ENCODE peak calls at places on chromosomes 1 and 21, in ten cellular contexts. Y, I, R, C, P, F, S, E, B and L are unnamed samples.

GRCh38 chr1:151511636-151512215 is 539 bp downstream of the CGN start:
- DNase-seq in B (peak; percentile 27), P (peak; percentile 6), R (no peak), F (peak; percentile 33), Y (no peak), E (peak; percentile 46), C (no peak), I (peak; percentile 62), S (peak; percentile 64), L (peak; percentile 62)

GRCh38 chr1:12095822-12096263 is 32.7 kb downstream of the TNFRSF8 start:
- DNase-seq in Y (no peak), S (peak; percentile 32), F (no peak), I (peak; percentile 3), E (no peak), P (no peak), C (no peak), R (peak; percentile 25), B (no peak), L (no peak)

GRCh38 chr1:50060279-50060678 is 36.5 kb upstream of the AGBL4 start:
- DNase-seq in F (no peak), Y (no peak), P (no peak), S (no peak), R (no peak), B (no peak), C (no peak), E (peak; percentile 56), I (peak; percentile 82), L (no peak)

GRCh38 chr1:62613325-62613727 is 16.0 kb downstream of the ANGPTL3 start:
- DNase-seq in R (no peak), B (no peak), P (no peak), I (no peak), C (no peak), E (no peak), Y (no peak), F (no peak), S (no peak), L (no peak)

GRCh38 chr1:89552481-89553194 is 28.0 kb downstream of the LRRC8B start:
- DNase-seq in P (no peak), I (no peak), C (no peak), Y (no peak), R (peak; percentile 8), F (no peak), B (no peak), E (peak; percentile 74), S (peak; percentile 70), L (no peak)

GRCh38 chr1:208829601-208830000 is 585.4 kb upstream of the PLXNA2 start:
- DNase-seq in I (no peak), F (no peak), R (no peak), E (peak; percentile 37), C (no peak), S (peak; percentile 29), Y (no peak), P (no peak), B (no peak), L (no peak)

GRCh38 chr1:200198247-200198646 is 170.7 kb downstream of the NR5A2 start:
- DNase-seq in E (no peak), P (no peak), S (no peak), I (no peak), C (no peak), Y (no peak), B (no peak), F (no peak), R (no peak), L (no peak)

GRCh38 chr1:52259886-52260285 is 106.1 kb downstream of the CC2D1B start:
- DNase-seq in Y (no peak), E (no peak), F (no peak), C (no peak), B (no peak), I (no peak), P (no peak), R (no peak), S (no peak), L (no peak)

GRCh38 chr1:159707473-159707872 is 6.9 kb downstream of the CRP start:
- DNase-seq in Y (no peak), B (no peak), C (no peak), S (no peak), I (no peak), F (no peak), P (no peak), E (no peak), R (no peak), L (no peak)

GRCh38 chr1:116496380-116496779 is 74.4 kb downstream of the CD58 start:
- DNase-seq in B (peak; percentile 54), P (no peak), R (no peak), I (peak; percentile 24), C (peak; percentile 75), F (no peak), S (peak; percentile 72), E (no peak), Y (no peak), L (no peak)

GRCh38 chr21:26572668-26573381 is at the start of gene CYYR1:
- DNase-seq in E (peak; percentile 35), F (no peak), I (no peak), Y (no peak), P (no peak), S (peak; percentile 33), C (peak; percentile 41), R (no peak), B (no peak), L (no peak)

GRCh38 chr21:26840912-26841311 is 4.3 kb downstream of the ADAMTS1 start:
- DNase-seq in P (no peak), S (peak; percentile 67), F (no peak), I (peak; percentile 36), C (peak; percentile 76), B (peak; percentile 60), Y (no peak), R (no peak), E (peak; percentile 95), L (no peak)

GRCh38 chr1:197521118-197521739 is 253.2 kb downstream of the CRB1 start:
- DNase-seq in C (no peak), I (peak; percentile 60), P (no peak), Y (no peak), S (peak; percentile 77), E (peak; percentile 51), R (peak; percentile 13), F (no peak), B (no peak), L (no peak)

GRCh38 chr1:154759793-154760192 is 110.3 kb downstream of the KCNN3 start:
- DNase-seq in C (no peak), Y (no peak), S (no peak), F (no peak), B (no peak), P (no peak), I (no peak), R (no peak), E (no peak), L (no peak)

GRCh38 chr1:37795340-37796110 is 1.9 kb downstream of the MANEAL start:
- DNase-seq in C (peak; percentile 61), F (no peak), B (no peak), I (no peak), R (no peak), S (peak; percentile 23), Y (no peak), P (no peak), E (peak; percentile 74), L (peak; percentile 32)

GRCh38 chr1:68140536-68140935 is 90.1 kb upstream of the DIRAS3 start:
- DNase-seq in I (no peak), R (no peak), F (no peak), C (no peak), P (no peak), B (no peak), S (no peak), E (no peak), Y (no peak), L (no peak)